ENCODE peak calls at places on chromosomes 13 and 19, in ten cellular contexts. J, Q, T, E, I, D, A, U, F and W are unnamed samples.

GRCh38 chr13:91722267-91722884 is 324.0 kb downstream of the GPC5 start:
- DNase-seq in J (no peak), Q (no peak), T (peak; percentile 15), E (peak; percentile 36), I (no peak), D (no peak), A (peak; percentile 48), U (no peak), F (no peak), W (peak; percentile 1)

GRCh38 chr19:17873661-17874422 is 2.1 kb downstream of the SLC5A5 start:
- DNase-seq in J (no peak), Q (no peak), T (no peak), E (peak; percentile 94), I (no peak), D (peak; percentile 84), A (peak; percentile 75), U (peak; percentile 41), F (no peak), W (peak; percentile 68)

GRCh38 chr13:44197791-44198770 is 175.5 kb upstream of the SERP2 start:
- DNase-seq in J (no peak), Q (no peak), T (peak; percentile 60), E (no peak), I (no peak), D (no peak), A (no peak), U (no peak), F (no peak), W (no peak)

GRCh38 chr13:60788156-60788829 is 391.3 kb downstream of the TDRD3 start:
- DNase-seq in J (no peak), Q (no peak), T (no peak), E (no peak), I (no peak), D (no peak), A (peak; percentile 37), U (no peak), F (peak; percentile 33), W (no peak)

GRCh38 chr19:51029718-51030117 is 3.3 kb upstream of the KLK11 start:
- DNase-seq in J (no peak), Q (no peak), T (no peak), E (no peak), I (no peak), D (no peak), A (peak; percentile 25), U (no peak), F (no peak), W (no peak)

GRCh38 chr19:38253788-38254187 is 2.4 kb downstream of the PPP1R14A start:
- DNase-seq in J (no peak), Q (no peak), T (no peak), E (no peak), I (no peak), D (no peak), A (no peak), U (no peak), F (no peak), W (no peak)

GRCh38 chr19:4149518-4150288 is 3.7 kb upstream of the CREB3L3 start:
- DNase-seq in J (no peak), Q (peak; percentile 81), T (no peak), E (no peak), I (no peak), D (no peak), A (no peak), U (peak; percentile 17), F (no peak), W (no peak)

GRCh38 chr19:7690779-7691258 is 10.2 kb downstream of the TRAPPC5 start:
- DNase-seq in J (no peak), Q (no peak), T (no peak), E (no peak), I (no peak), D (no peak), A (no peak), U (no peak), F (no peak), W (no peak)

GRCh38 chr13:29743229-29743786 is 107.1 kb downstream of the UBL3 start:
- DNase-seq in J (no peak), Q (no peak), T (no peak), E (peak; percentile 28), I (peak; percentile 43), D (no peak), A (no peak), U (peak; percentile 23), F (peak; percentile 71), W (no peak)

GRCh38 chr13:30861163-30861562 is 44.9 kb upstream of the MEDAG start:
- DNase-seq in J (no peak), Q (no peak), T (no peak), E (no peak), I (no peak), D (no peak), A (no peak), U (no peak), F (no peak), W (no peak)

GRCh38 chr19:19594371-19594770 is 24.1 kb downstream of the PBX4 start:
- DNase-seq in J (no peak), Q (no peak), T (no peak), E (no peak), I (no peak), D (no peak), A (no peak), U (no peak), F (no peak), W (no peak)

GRCh38 chr19:19588546-19588945 is 29.9 kb downstream of the PBX4 start:
- DNase-seq in J (no peak), Q (no peak), T (no peak), E (no peak), I (no peak), D (no peak), A (no peak), U (no peak), F (no peak), W (no peak)

GRCh38 chr19:19587776-19588175 is 30.7 kb downstream of the PBX4 start:
- DNase-seq in J (no peak), Q (no peak), T (no peak), E (no peak), I (no peak), D (no peak), A (no peak), U (peak; percentile 44), F (no peak), W (no peak)

GRCh38 chr19:19592690-19593089 is 25.8 kb downstream of the PBX4 start:
- DNase-seq in J (no peak), Q (no peak), T (no peak), E (no peak), I (no peak), D (no peak), A (no peak), U (no peak), F (no peak), W (peak; percentile 24)

DNA sequence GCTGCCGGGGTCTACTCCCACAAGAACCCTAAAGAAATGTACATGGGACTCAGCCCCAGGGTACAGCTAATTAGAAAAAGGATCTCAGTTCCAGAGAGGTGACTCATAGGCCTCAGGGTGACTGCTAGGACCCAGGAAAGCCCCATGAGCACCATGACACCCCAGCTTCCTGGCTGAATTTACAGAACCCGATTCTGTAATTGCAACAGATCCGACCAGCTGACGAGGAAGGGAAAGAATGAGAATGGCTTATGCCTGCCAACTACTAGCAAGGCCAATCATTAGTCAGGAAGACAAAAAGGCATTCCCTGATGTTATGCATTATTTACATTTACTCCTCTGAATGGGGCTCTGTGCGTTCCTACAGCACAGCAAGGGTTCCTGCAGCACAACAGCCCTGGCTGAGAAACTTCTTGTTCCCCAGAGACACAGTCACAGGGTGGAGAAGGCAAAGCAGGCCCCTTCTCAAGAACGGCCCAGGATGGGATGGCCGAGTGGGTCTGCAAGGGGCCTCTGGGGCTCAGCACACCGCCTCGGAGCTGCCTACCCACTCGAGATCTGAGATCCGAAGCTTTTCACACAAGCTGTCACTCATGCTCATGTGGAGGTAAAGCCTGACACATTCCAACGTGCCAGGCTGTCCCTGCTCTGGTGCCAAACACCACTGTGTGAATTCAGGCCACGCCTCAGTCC is 27.2 kb downstream of the PBX4 start:
- DNase-seq in J (peak; percentile 60), Q (no peak), T (peak; percentile 88), E (peak; percentile 34), I (peak; percentile 95), D (no peak), A (peak; percentile 89), U (peak; percentile 58), F (no peak), W (peak; percentile 69)
- H3K27ac ChIP-seq in J (peak overlapping the region; percentile 78), Q (no peak overlapping the region), T (peak overlapping the region; percentile 42), E (no peak overlapping the region), I (peak overlapping the region; percentile 96), D (peak overlapping the region; percentile 41), A (peak overlapping the region; percentile 77), U (peak overlapping the region; percentile 12), F (no peak overlapping the region), W (peak overlapping the region; percentile 90)

DNA sequence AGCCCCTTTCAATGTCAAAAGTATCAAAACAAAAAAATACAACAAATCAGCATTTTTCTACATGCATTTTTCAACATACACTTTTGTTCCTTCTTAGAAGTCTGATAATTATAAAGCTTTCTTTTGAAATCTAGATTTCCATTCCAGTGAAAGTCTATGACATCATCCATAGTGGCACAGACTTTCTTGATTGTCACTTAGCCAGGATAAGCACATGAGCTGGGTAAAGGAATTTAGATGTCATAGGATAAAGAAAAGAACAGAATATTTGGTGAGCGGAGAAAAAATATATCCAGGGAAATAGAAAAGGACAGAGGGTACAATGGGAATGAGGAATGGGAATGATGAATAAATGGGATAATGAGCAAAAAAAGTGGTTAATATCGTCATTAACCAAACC is 15.1 kb upstream of the TRPC4 start:
- DNase-seq in J (no peak), Q (no peak), T (no peak), E (no peak), I (no peak), D (no peak), A (no peak), U (no peak), F (no peak), W (no peak)
- H3K27ac ChIP-seq in J (no peak overlapping the region), Q (no peak overlapping the region), T (peak overlapping the region; percentile 8), E (no peak overlapping the region), I (no peak overlapping the region), D (no peak overlapping the region), A (no peak overlapping the region), U (no peak overlapping the region), F (peak overlapping the region; percentile 14), W (no peak overlapping the region)

GRCh38 chr19:2494084-2494446 is 18.1 kb downstream of the GADD45B start:
- DNase-seq in J (no peak), Q (no peak), T (peak; percentile 53), E (no peak), I (no peak), D (no peak), A (peak; percentile 33), U (peak; percentile 27), F (no peak), W (no peak)
- H3K27ac ChIP-seq in J (no peak overlapping the region), Q (no peak overlapping the region), T (peak overlapping the region; percentile 80), E (no peak overlapping the region), I (no peak overlapping the region), D (no peak overlapping the region), A (no peak overlapping the region), U (peak overlapping the region; percentile 98), F (no peak overlapping the region), W (no peak overlapping the region)

GRCh38 chr13:63120883-63121282 is 1705.2 kb upstream of the PCDH20 start:
- DNase-seq in J (no peak), Q (no peak), T (no peak), E (no peak), I (no peak), D (no peak), A (no peak), U (no peak), F (no peak), W (no peak)

DNA sequence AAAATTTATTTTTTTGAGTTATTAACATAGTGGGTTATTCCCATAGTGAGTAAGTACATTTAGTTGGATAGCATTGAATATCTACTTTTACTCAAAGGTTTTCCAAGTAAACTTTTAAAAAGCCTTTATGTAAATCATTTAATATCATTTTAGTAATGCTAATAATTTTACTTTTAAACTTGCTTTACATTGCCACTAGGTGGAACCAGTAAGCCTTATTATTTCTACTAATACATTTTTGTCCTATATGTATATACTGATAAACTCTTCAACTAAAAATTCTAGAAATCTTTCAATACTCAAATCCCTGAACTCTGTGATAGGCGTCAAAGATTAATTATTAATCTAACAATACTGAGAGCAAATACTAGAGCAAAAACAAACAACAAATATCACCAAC is 1709.2 kb upstream of the PCDH20 start:
- DNase-seq in J (no peak), Q (no peak), T (no peak), E (no peak), I (no peak), D (no peak), A (peak; percentile 57), U (no peak), F (no peak), W (no peak)
- H3K27ac ChIP-seq in J (no peak overlapping the region), Q (no peak overlapping the region), T (no peak overlapping the region), E (no peak overlapping the region), I (no peak overlapping the region), D (no peak overlapping the region), A (no peak overlapping the region), U (no peak overlapping the region), F (no peak overlapping the region), W (no peak overlapping the region)